ENCODE peak calls at places on chromosome 11, in six cellular contexts. Q is upper lobe of right lung, R is upper lobe of left lung, L is SK-N-SH, W is mammary epithelial cell, M is stomach. E is an unnamed sample.
A peak's percentile ranks its signal among the peaks of the same experiment; 100 is the strongest.

GRCh38 chr11:10699072-10699471 is 5.5 kb upstream of the IRAG1 start:
- DNase-seq in Q (no peak), R (no peak), L (no peak), W (no peak), M (no peak), E (no peak)

GRCh38 chr11:112525270-112525669 is 264.6 kb upstream of the PLET1 start:
- DNase-seq in Q (no peak), R (peak; percentile 31), L (no peak), W (peak; percentile 35), M (no peak), E (no peak)

GRCh38 chr11:75147875-75148263 is 3.0 kb upstream of the SLCO2B1 start:
- DNase-seq in Q (peak; percentile 83), R (peak; percentile 61), L (no peak), W (no peak), M (no peak), E (no peak)

GRCh38 chr11:103792981-103793468 is 243.4 kb upstream of the DDI1 start:
- DNase-seq in Q (no peak), R (no peak), L (no peak), W (no peak), M (no peak), E (no peak)

GRCh38 chr11:10540546-10540914 is 457 bp downstream of the RNF141 start:
- DNase-seq in Q (no peak), R (peak; percentile 63), L (no peak), W (peak; percentile 46), M (peak; percentile 62), E (peak; percentile 62)

GRCh38 chr11:68022531-68022930 is 8.0 kb upstream of the NDUFS8 start:
- DNase-seq in Q (no peak), R (no peak), L (no peak), W (no peak), M (no peak), E (no peak)

GRCh38 chr11:27934830-27935145 is 173.2 kb downstream of the KIF18A start:
- DNase-seq in Q (no peak), R (no peak), L (peak; percentile 4), W (peak; percentile 83), M (no peak), E (peak; percentile 85)

GRCh38 chr11:89487016-89487415 is 4.2 kb downstream of the NOX4 start:
- DNase-seq in Q (no peak), R (no peak), L (no peak), W (no peak), M (no peak), E (no peak)

GRCh38 chr11:9726313-9727022 is 62.6 kb downstream of the SWAP70 start:
- DNase-seq in Q (no peak), R (no peak), L (no peak), W (peak; percentile 75), M (no peak), E (no peak)

GRCh38 chr11:93775289-93775688 is 8.8 kb upstream of the MED17 start:
- DNase-seq in Q (no peak), R (no peak), L (peak; percentile 43), W (no peak), M (no peak), E (no peak)

GRCh38 chr11:17473071-17473744 is 3.4 kb downstream of the ABCC8 start:
- DNase-seq in Q (no peak), R (no peak), L (peak; percentile 72), W (peak; percentile 11), M (no peak), E (no peak)

GRCh38 chr11:65102142-65103095 is 6.4 kb downstream of the VPS51 start:
- DNase-seq in Q (no peak), R (peak; percentile 31), L (no peak), W (no peak), M (peak; percentile 68), E (no peak)

GRCh38 chr11:96424693-96425092 is 34.9 kb downstream of the JRKL start:
- DNase-seq in Q (no peak), R (no peak), L (no peak), W (no peak), M (no peak), E (peak; percentile 11)

GRCh38 chr11:60858731-60859464 is 3.1 kb upstream of the PTGDR2 start:
- DNase-seq in Q (no peak), R (no peak), L (no peak), W (no peak), M (no peak), E (no peak)

GRCh38 chr11:122706261-122706660 is 50.7 kb downstream of the UBASH3B start:
- DNase-seq in Q (no peak), R (no peak), L (no peak), W (peak; percentile 34), M (no peak), E (peak; percentile 64)

GRCh38 chr11:61429346-61429690 is 457 bp downstream of the CPSF7 start:
- DNase-seq in Q (peak; percentile 84), R (peak; percentile 58), L (peak; percentile 95), W (peak; percentile 46), M (peak; percentile 48), E (peak; percentile 80)

GRCh38 chr11:110069158-110069737 is 23.9 kb upstream of the ZC3H12C start:
- DNase-seq in Q (no peak), R (peak; percentile 66), L (no peak), W (peak; percentile 93), M (peak; percentile 39), E (no peak)

GRCh38 chr11:97502201-97502600 is 1112.4 kb downstream of the JRKL start:
- DNase-seq in Q (no peak), R (no peak), L (no peak), W (peak; percentile 50), M (no peak), E (no peak)

GRCh38 chr11:2213384-2213842 is 41.8 kb upstream of the TH start:
- DNase-seq in Q (peak; percentile 60), R (peak; percentile 21), L (peak; percentile 30), W (no peak), M (no peak), E (no peak)

GRCh38 chr11:93330446-93330984 is at the start of gene DEUP1:
- DNase-seq in Q (peak; percentile 81), R (peak; percentile 58), L (peak; percentile 80), W (no peak), M (peak; percentile 43), E (peak; percentile 5)

GRCh38 chr11:58905716-58906547 is 33.4 kb upstream of the GLYATL1 start:
- DNase-seq in Q (no peak), R (no peak), L (peak; percentile 89), W (peak; percentile 93), M (peak; percentile 50), E (peak; percentile 11)

GRCh38 chr11:95078526-95078925 is 11.1 kb upstream of the ENDOD1 start:
- DNase-seq in Q (no peak), R (no peak), L (no peak), W (no peak), M (no peak), E (no peak)

GRCh38 chr11:75536786-75537629 is 11.3 kb upstream of the GDPD5 start:
- DNase-seq in Q (no peak), R (no peak), L (no peak), W (peak; percentile 58), M (no peak), E (peak; percentile 79)

GRCh38 chr11:121426476-121427454 is 25.3 kb upstream of the SORL1 start:
- DNase-seq in Q (peak; percentile 77), R (peak; percentile 66), L (peak; percentile 87), W (no peak), M (peak; percentile 56), E (peak; percentile 73)

GRCh38 chr11:122042981-122043380 is 73.0 kb downstream of the BLID start:
- DNase-seq in Q (no peak), R (no peak), L (no peak), W (no peak), M (no peak), E (no peak)

GRCh38 chr11:73538381-73538872 is 59.5 kb downstream of the FAM168A start:
- DNase-seq in Q (no peak), R (no peak), L (peak; percentile 55), W (no peak), M (no peak), E (no peak)

DNA sequence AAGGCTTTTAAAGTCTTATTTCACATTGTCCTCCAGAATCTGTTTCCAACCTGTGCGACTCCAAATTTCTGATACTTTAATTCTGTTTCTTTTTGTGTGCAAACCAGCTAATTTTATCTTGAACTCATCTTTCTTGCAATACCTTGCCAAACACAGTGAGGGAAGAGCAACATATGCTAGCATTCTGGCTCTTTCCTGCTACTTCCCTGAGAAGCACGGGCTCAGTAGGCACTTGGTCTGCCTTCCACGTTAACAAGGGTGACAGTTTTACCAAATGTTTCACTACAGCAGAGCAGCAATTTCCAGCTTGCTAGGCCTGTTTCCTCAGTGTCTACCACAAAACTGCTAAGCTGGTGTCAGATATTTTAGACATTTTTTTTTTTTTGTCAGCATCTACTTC is 405.8 kb downstream of the NTM start:
- DNase-seq in Q (no peak), R (no peak), L (no peak), W (no peak), M (no peak), E (no peak)
- H3K36me3 ChIP-seq in Q (no peaks in the 10 kb centered on the region), R (no peaks in the 10 kb centered on the region), L (no peaks in the 10 kb centered on the region), W (no peaks in the 10 kb centered on the region), M (no peaks in the 10 kb centered on the region), E (no peaks in the 10 kb centered on the region)

GRCh38 chr11:62788991-62789390 is 1.8 kb downstream of the TMEM179B start:
- DNase-seq in Q (no peak), R (no peak), L (no peak), W (no peak), M (no peak), E (no peak)
- H3K36me3 ChIP-seq in Q (peaks cover 39% of the 10 kb centered on the region), R (peaks cover 45% of the 10 kb centered on the region), L (peaks cover 36% of the 10 kb centered on the region), W (peaks cover 5% of the 10 kb centered on the region), M (peaks cover 36% of the 10 kb centered on the region), E (peaks cover 31% of the 10 kb centered on the region)

GRCh38 chr11:119359365-119360229 is 13.1 kb upstream of the MFRP start:
- DNase-seq in Q (no peak), R (no peak), L (no peak), W (no peak), M (no peak), E (no peak)
- H3K36me3 ChIP-seq in Q (no peaks in the 10 kb centered on the region), R (no peaks in the 10 kb centered on the region), L (no peaks in the 10 kb centered on the region), W (no peaks in the 10 kb centered on the region), M (no peaks in the 10 kb centered on the region), E (peaks cover 5% of the 10 kb centered on the region)

GRCh38 chr11:35168606-35169200 is 29.7 kb downstream of the CD44 start:
- DNase-seq in Q (no peak), R (no peak), L (no peak), W (no peak), M (no peak), E (peak; percentile 63)

GRCh38 chr11:35169754-35170153 is 30.8 kb downstream of the CD44 start:
- DNase-seq in Q (no peak), R (no peak), L (no peak), W (no peak), M (no peak), E (no peak)

GRCh38 chr11:35165416-35166368 is 26.7 kb downstream of the CD44 start:
- DNase-seq in Q (no peak), R (peak; percentile 56), L (no peak), W (peak; percentile 71), M (peak; percentile 46), E (no peak)

GRCh38 chr11:35166369-35167360 is 27.7 kb downstream of the CD44 start:
- DNase-seq in Q (no peak), R (no peak), L (no peak), W (peak; percentile 98), M (no peak), E (peak; percentile 96)

DNA sequence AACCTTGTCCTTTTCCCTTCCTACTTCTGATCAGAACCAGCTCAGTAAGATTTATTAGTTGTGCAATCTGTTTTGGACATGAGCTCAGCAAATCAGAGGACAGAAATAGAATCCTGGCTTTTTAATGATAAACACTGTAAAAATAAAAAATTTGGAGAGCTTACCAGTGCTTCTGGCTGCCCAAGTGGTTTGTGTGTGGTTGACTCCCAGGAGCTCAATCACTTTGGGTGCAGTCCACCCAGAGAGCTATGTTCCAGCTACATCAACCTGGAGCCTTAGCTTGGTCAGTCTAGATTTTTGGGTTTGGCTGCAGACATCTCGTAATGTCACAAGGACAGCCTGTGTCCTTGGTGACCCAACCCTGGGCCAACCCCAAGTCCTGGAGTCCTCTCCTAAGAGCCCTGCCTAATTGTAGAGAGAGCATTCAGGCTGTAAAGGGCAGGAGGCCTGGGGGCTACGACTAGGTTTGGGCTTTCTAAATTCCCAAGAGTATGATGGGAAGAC is 28.5 kb downstream of the CD44 start:
- DNase-seq in Q (no peak), R (no peak), L (no peak), W (no peak), M (no peak), E (no peak)
- H3K36me3 ChIP-seq in Q (no peaks in the 10 kb centered on the region), R (no peaks in the 10 kb centered on the region), L (peaks cover 26% of the 10 kb centered on the region), W (peaks cover 25% of the 10 kb centered on the region), M (no peaks in the 10 kb centered on the region), E (no peaks in the 10 kb centered on the region)